ENCODE peak calls at places on chromosome 14, in six cellular contexts. E, T, S, X, K and F are unnamed samples.

GRCh38 chr14:22428681-22429315 is 160.2 kb downstream of the DAD1 start:
- DNase-seq in E (no peak), K (no peak), T (no peak), S (no peak), X (no peak), F (no peak)

GRCh38 chr14:75032939-75033338 is 18.3 kb downstream of the MLH3 start:
- DNase-seq in E (no peak), K (no peak), T (no peak), S (no peak), X (no peak), F (no peak)

GRCh38 chr14:36827861-36828260 is 166.2 kb downstream of the PAX9 start:
- DNase-seq in X (no peak), T (no peak), E (no peak), S (no peak), K (no peak), F (no peak)

GRCh38 chr14:56731187-56731586 is 79.1 kb downstream of the OTX2 start:
- DNase-seq in E (no peak), K (no peak), S (no peak), T (no peak), X (no peak), F (no peak)

GRCh38 chr14:58171090-58171489 is 19.1 kb upstream of the ARMH4 start:
- DNase-seq in S (no peak), T (no peak), X (peak), K (peak), E (peak), F (peak)

GRCh38 chr14:97851438-97851995 is 1054.3 kb downstream of the VRK1 start:
- DNase-seq in E (no peak), K (no peak), T (no peak), S (no peak), X (no peak), F (peak)

GRCh38 chr14:69828372-69828771 is 31.3 kb upstream of the SLC10A1 start:
- DNase-seq in K (no peak), X (no peak), T (no peak), E (no peak), S (no peak), F (no peak)

GRCh38 chr14:70665448-70666363 is 24.0 kb downstream of the TTC9 start:
- DNase-seq in X (peak), S (no peak), T (no peak), E (no peak), K (no peak), F (no peak)

GRCh38 chr14:33618361-33619095 is 332.3 kb downstream of the EGLN3 start:
- DNase-seq in X (no peak), T (no peak), K (no peak), S (no peak), E (no peak), F (no peak)

GRCh38 chr14:37816743-37817295 is 221.4 kb downstream of the TTC6 start:
- DNase-seq in S (no peak), K (no peak), T (no peak), X (no peak), E (no peak), F (no peak)